ENCODE peak calls at places on chromosomes 6 and 20, in four cellular contexts. One of them, this sample, is unnamed.
A peak's percentile ranks its signal among the peaks of the same experiment; 100 is the strongest.

GRCh38 chr20:53930651-53931504 is 139.5 kb downstream of the BCAS1 start:
- DNase-seq in HepG2: no peak
- DNase-seq in H1: no peak
- DNase-seq in GM12878: no peak
- DNase-seq in this sample: no peak

GRCh38 chr6:106609699-106610098 is 19.6 kb downstream of the RTN4IP1 start:
- DNase-seq in HepG2: peak; percentile 52
- DNase-seq in H1: no peak
- DNase-seq in GM12878: no peak
- DNase-seq in this sample: no peak

GRCh38 chr6:157770946-157771345 is 52.1 kb upstream of the SNX9 start:
- DNase-seq in HepG2: no peak
- DNase-seq in H1: no peak
- DNase-seq in GM12878: no peak
- DNase-seq in this sample: no peak

GRCh38 chr6:106630366-106630765 is 988 bp downstream of the QRSL1 start:
- DNase-seq in HepG2: no peak
- DNase-seq in H1: no peak
- DNase-seq in GM12878: no peak
- DNase-seq in this sample: no peak

GRCh38 chr6:163935158-163935762 is 520.7 kb downstream of the QKI start:
- DNase-seq in HepG2: no peak
- DNase-seq in H1: no peak
- DNase-seq in GM12878: no peak
- DNase-seq in this sample: no peak

GRCh38 chr6:148251891-148252290 is 90.7 kb upstream of the SASH1 start:
- DNase-seq in HepG2: no peak
- DNase-seq in H1: no peak
- DNase-seq in GM12878: no peak
- DNase-seq in this sample: no peak

GRCh38 chr20:1711826-1712601 is 54.4 kb upstream of the SIRPG start:
- DNase-seq in HepG2: no peak
- DNase-seq in H1: no peak
- DNase-seq in GM12878: no peak
- DNase-seq in this sample: no peak

GRCh38 chr6:130223508-130223907 is 757 bp upstream of the SAMD3 start:
- DNase-seq in HepG2: no peak
- DNase-seq in H1: no peak
- DNase-seq in GM12878: peak; percentile 65
- DNase-seq in this sample: no peak

GRCh38 chr6:81785340-81785739 is 32.9 kb upstream of the TENT5A start:
- DNase-seq in HepG2: no peak
- DNase-seq in H1: no peak
- DNase-seq in GM12878: no peak
- DNase-seq in this sample: no peak

GRCh38 chr6:22447191-22447590 is 122.2 kb upstream of the HDGFL1 start:
- DNase-seq in HepG2: no peak
- DNase-seq in H1: no peak
- DNase-seq in GM12878: no peak
- DNase-seq in this sample: no peak

GRCh38 chr20:57560554-57561355 is at the start of gene PCK1:
- DNase-seq in HepG2: peak; percentile 89
- DNase-seq in H1: no peak
- DNase-seq in GM12878: no peak
- DNase-seq in this sample: no peak

GRCh38 chr20:1669304-1669703 is 11.7 kb upstream of the SIRPG start:
- DNase-seq in HepG2: no peak
- DNase-seq in H1: no peak
- DNase-seq in GM12878: no peak
- DNase-seq in this sample: no peak

GRCh38 chr20:2485662-2486061 is 15.1 kb upstream of the SNRPB start:
- DNase-seq in HepG2: no peak
- DNase-seq in H1: no peak
- DNase-seq in GM12878: no peak
- DNase-seq in this sample: no peak

GRCh38 chr6:1678201-1678600 is 68.5 kb downstream of the FOXC1 start:
- DNase-seq in HepG2: no peak
- DNase-seq in H1: no peak
- DNase-seq in GM12878: no peak
- DNase-seq in this sample: no peak

GRCh38 chr20:38270869-38271608 is 10.5 kb upstream of the KIAA1755 start:
- DNase-seq in HepG2: no peak
- DNase-seq in H1: no peak
- DNase-seq in GM12878: no peak
- DNase-seq in this sample: no peak

GRCh38 chr6:41677430-41678045 is 39.3 kb downstream of the MDFI start:
- DNase-seq in HepG2: no peak
- DNase-seq in H1: no peak
- DNase-seq in GM12878: no peak
- DNase-seq in this sample: no peak

GRCh38 chr6:56820060-56820459 is 134.8 kb upstream of the BEND6 start:
- DNase-seq in HepG2: no peak
- DNase-seq in H1: no peak
- DNase-seq in GM12878: no peak
- DNase-seq in this sample: no peak

GRCh38 chr6:113733386-113733785 is 123.8 kb upstream of the MARCKS start:
- DNase-seq in HepG2: no peak
- DNase-seq in H1: no peak
- DNase-seq in GM12878: no peak
- DNase-seq in this sample: no peak

GRCh38 chr6:143687604-143688003 is 9.8 kb downstream of the PHACTR2 start:
- DNase-seq in HepG2: no peak
- DNase-seq in H1: no peak
- DNase-seq in GM12878: no peak
- DNase-seq in this sample: no peak

GRCh38 chr20:32201977-32202363 is 5.6 kb downstream of the PLAGL2 start:
- DNase-seq in HepG2: no peak
- DNase-seq in H1: no peak
- DNase-seq in GM12878: no peak
- DNase-seq in this sample: no peak

GRCh38 chr6:2109796-2110195 is 135.6 kb downstream of the GMDS start:
- DNase-seq in HepG2: no peak
- DNase-seq in H1: no peak
- DNase-seq in GM12878: no peak
- DNase-seq in this sample: no peak

GRCh38 chr6:133184798-133185380 is 56.3 kb upstream of the EYA4 start:
- DNase-seq in HepG2: no peak
- DNase-seq in H1: no peak
- DNase-seq in GM12878: no peak
- DNase-seq in this sample: no peak

GRCh38 chr6:71387179-71387578 is 98.6 kb downstream of the OGFRL1 start:
- DNase-seq in HepG2: no peak
- DNase-seq in H1: no peak
- DNase-seq in GM12878: no peak
- DNase-seq in this sample: no peak

DNA sequence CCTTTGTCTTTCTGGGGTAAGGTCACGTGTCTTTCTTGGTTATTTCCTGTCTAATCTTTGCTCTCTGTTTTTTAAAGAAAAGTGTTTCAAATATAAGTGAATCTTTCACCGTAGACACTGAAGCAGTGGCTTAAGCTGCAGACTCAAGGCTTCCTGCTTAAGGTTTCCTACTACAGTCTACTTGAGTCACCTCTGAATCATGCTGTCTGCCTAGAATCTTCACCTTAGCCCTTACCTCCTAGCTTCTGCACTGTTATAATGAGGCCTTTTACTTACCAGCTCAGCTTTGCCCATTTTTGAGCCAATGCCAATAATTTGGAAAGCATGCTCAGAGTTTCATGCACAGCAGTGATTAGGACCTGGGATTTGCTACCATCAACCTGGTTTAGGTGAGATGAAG is 30.6 kb downstream of the ADGRF4 start:
- DNase-seq in HepG2: no peak
- DNase-seq in H1: no peak
- DNase-seq in GM12878: no peak
- DNase-seq in this sample: no peak
- TF ChIP-seq YY1 in HepG2: no peak
- TF ChIP-seq YY1 in H1: no peak
- TF ChIP-seq YY1 in GM12878: no peak
- TF ChIP-seq YY1 in this sample: no peak

DNA sequence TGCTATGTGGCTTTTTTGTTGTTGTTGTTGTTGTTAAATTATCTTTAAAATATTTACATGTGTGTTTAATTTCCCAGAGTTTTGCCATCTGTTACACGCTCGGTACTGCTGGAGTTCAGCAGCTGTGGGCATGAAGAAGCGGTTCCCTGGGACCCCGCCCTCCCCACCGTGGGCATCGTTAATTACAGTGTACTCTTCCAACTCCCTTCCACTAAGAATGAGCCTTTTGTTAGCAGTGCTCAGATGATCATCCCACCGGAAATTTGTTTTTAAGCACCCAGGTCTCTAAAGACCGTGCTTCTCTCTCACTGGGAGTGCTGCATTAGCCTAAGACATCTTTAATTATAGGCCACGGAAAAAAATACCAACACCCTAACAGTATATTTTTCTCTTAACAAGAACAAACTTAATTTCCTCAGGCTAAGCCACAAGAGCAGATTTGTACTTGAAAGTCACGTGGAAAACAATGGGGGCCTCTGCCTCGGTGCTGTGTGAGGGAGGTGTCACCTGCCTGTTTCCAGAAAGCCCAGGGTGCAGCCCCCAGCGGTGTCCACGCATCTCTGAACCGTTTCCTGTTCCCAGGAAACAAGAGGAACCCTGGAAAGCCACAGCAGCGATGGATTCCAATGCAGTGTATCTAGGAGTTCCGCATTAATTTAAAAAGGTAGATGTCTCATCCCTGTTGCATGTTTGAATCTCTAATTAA is 113.3 kb upstream of the FRMD1 start:
- DNase-seq in HepG2: no peak
- DNase-seq in H1: no peak
- DNase-seq in GM12878: no peak
- DNase-seq in this sample: no peak
- TF ChIP-seq SUZ12 in HepG2: no peak
- TF ChIP-seq SUZ12 in H1: no peak
- TF ChIP-seq SUZ12 in GM12878: no peak
- TF ChIP-seq SUZ12 in this sample: no peak

DNA sequence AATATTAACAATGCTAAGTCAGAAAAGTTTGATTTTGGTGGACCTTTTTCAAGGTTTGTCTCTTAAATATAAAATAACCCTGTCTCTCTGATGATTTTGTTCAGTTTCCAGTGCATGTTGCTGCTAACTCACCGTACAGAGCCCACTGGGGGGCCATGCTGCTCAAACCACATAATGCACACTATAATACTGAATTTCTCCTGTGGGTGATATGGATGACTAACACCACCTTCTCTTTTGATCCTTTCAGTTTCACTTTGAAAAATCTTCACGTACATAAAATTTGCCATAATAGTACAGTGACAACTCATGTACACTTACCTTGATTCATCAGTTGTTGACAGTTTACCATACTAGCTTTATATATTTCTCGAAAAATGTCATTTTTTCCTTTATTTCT is 506.6 kb upstream of the MAN1A1 start:
- DNase-seq in HepG2: no peak
- DNase-seq in H1: no peak
- DNase-seq in GM12878: peak; percentile 3
- DNase-seq in this sample: no peak
- TF ChIP-seq ZNF274 in HepG2: no peak
- TF ChIP-seq ZNF274 in H1: no peak
- TF ChIP-seq ZNF274 in GM12878: no peak
- TF ChIP-seq ZNF274 in this sample: no peak

DNA sequence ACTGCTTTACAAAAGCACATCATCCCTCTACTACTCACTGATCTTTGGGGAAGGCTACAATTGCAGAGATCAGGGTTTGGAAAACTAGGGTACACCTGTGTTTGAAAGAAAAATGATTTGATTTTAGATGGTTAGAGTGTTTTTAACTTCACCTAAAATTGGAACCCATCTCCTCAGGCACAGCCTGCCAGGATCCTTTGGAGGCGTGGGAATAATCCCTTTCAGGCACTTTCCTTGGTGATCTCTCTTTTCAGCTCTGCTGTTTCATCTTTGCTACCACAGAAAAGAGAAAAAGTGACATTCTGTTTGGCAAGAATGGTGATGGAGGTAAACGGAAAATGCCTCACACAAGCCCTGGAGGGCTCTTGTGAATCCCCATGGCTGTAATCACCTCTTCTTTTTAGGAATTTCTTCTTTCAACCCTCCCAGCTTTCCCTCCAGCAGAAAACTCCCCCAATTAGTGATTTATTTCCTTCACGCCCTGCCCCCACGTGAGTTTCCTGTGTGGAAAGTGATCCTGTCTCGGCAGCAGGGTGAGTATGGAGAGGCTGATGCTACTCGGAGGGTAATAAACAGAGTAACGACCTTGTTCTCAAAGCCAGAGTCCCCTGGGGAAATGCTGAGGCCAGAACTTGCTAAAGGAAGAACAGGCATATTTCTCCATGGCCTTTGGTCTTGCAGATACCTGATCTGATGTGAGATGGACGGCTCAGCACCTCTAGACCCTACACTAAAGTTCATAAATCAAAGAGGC is 9.2 kb downstream of the KCNG1 start:
- DNase-seq in HepG2: no peak
- DNase-seq in H1: no peak
- DNase-seq in GM12878: no peak
- DNase-seq in this sample: no peak
- TF ChIP-seq YY1 in HepG2: no peak
- TF ChIP-seq YY1 in H1: no peak
- TF ChIP-seq YY1 in GM12878: no peak
- TF ChIP-seq YY1 in this sample: no peak

DNA sequence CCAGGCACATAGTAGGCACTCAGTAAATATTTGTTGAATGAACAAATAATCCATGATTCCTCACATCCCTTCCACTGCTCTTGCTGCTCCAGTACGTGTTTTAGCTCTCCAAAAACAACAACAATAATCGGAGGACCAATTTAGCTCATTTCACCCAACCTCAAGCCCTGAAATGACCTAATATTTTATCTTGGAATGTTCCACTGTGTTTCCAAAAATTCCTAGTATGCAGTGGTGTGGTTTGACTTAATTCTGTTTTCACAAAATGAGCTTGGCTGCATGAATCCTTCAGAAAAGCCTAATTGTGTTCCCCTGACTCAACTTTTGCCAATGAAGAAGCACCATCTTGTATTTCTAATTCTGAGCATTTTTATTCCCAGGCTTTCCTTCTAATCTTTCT is 168.0 kb upstream of the PHACTR1 start:
- DNase-seq in HepG2: no peak
- DNase-seq in H1: no peak
- DNase-seq in GM12878: no peak
- DNase-seq in this sample: no peak
- TF ChIP-seq SUZ12 in HepG2: no peak
- TF ChIP-seq SUZ12 in H1: no peak
- TF ChIP-seq SUZ12 in GM12878: no peak
- TF ChIP-seq SUZ12 in this sample: no peak

This sample was measured in NT2/D1.